ENCODE peak calls at places on chromosomes 4 and X, in nine cellular contexts. H is stimulated activated CD4-positive, alpha-beta T cell treated with anti-CD3 and anti-CD28 coated beads, Interleukin-2, amount 100 ng/mL, for 48 hours; G is IMR-90; M is Right ventricle myocardium superior; U is retina; C is activated CD8-positive, alpha-beta memory T cell treated with anti-CD3 and anti-CD28 coated beads for 48 hours; Z is cardiac muscle cell; K is GM12892; X is activated naive CD4-positive, alpha-beta T cell treated with Interleukin-2 at 50 U/mL for 16 hours. E is an unnamed sample.

GRCh38 chr4:133856736-133857355 is 344.7 kb downstream of the PABPC4L start:
- DNase-seq in M (no peak), G (peak; percentile 42), H (no peak), Z (no peak), U (no peak), C (no peak), K (no peak), X (no peak), E (peak; percentile 20)

GRCh38 chrX:134004038-134004437 is 18.6 kb upstream of the GPC3 start:
- DNase-seq in X (no peak), G (peak; percentile 1), H (no peak), C (no peak), U (no peak), Z (peak; percentile 77), K (no peak), M (no peak), E (peak; percentile 4)

GRCh38 chr4:183765121-183765990 is 106.3 kb downstream of the TRAPPC11 start:
- DNase-seq in X (no peak), C (no peak), G (no peak), Z (no peak), U (peak; percentile 61), H (no peak), K (no peak), M (peak; percentile 74), E (no peak)

GRCh38 chr4:72318771-72319170 is 250.2 kb downstream of the ADAMTS3 start:
- DNase-seq in U (no peak), Z (no peak), K (no peak), H (no peak), M (no peak), C (no peak), X (no peak), G (no peak), E (peak; percentile 26)

GRCh38 chrX:86047174-86047991 is at the start of gene CHM:
- DNase-seq in H (peak; percentile 31), U (peak; percentile 84), G (peak; percentile 84), M (peak; percentile 43), X (peak; percentile 52), Z (peak; percentile 87), K (peak; percentile 39), C (peak; percentile 15), E (peak; percentile 69)

GRCh38 chr4:61507091-61507490 is 307.0 kb downstream of the ADGRL3 start:
- DNase-seq in U (peak; percentile 39), X (no peak), C (no peak), M (no peak), Z (peak; percentile 15), G (no peak), H (no peak), K (no peak), E (no peak)

GRCh38 chrX:149948001-149948400 is 9.7 kb upstream of the EOLA2 start:
- DNase-seq in H (no peak), M (no peak), X (no peak), G (no peak), U (no peak), C (no peak), Z (no peak), K (no peak), E (no peak)

GRCh38 chrX:15522464-15522863 is 21.9 kb downstream of the BMX start:
- DNase-seq in U (no peak), C (no peak), M (no peak), X (no peak), Z (no peak), H (no peak), G (no peak), K (no peak), E (no peak)

GRCh38 chrX:103666202-103667107 is 20.0 kb downstream of the MORF4L2 start:
- DNase-seq in U (no peak), M (no peak), C (no peak), K (no peak), X (no peak), H (no peak), Z (no peak), G (peak; percentile 38), E (no peak)

GRCh38 chrX:27890611-27891010 is 82.8 kb downstream of the MAGEB10 start:
- DNase-seq in H (no peak), U (no peak), K (no peak), G (peak; percentile 82), X (no peak), M (no peak), C (no peak), Z (peak; percentile 60), E (peak; percentile 14)

GRCh38 chr4:176548571-176548970 is 228.8 kb downstream of the SPCS3 start:
- DNase-seq in H (no peak), G (peak; percentile 90), Z (no peak), M (no peak), U (no peak), K (no peak), C (no peak), X (no peak), E (peak; percentile 27)

GRCh38 chr4:25030283-25031076 is at the start of gene LGI2:
- DNase-seq in C (no peak), U (peak; percentile 39), G (no peak), K (no peak), H (no peak), M (peak; percentile 68), X (no peak), Z (peak; percentile 45), E (no peak)

GRCh38 chr4:18798123-18798522 is 776.6 kb upstream of the LCORL start:
- DNase-seq in Z (no peak), G (no peak), C (no peak), H (no peak), K (no peak), X (no peak), U (no peak), M (no peak), E (no peak)

GRCh38 chrX:136318166-136318565 is 17.4 kb downstream of the ADGRG4 start:
- DNase-seq in K (no peak), Z (peak; percentile 9), C (no peak), X (no peak), M (no peak), G (no peak), U (no peak), H (no peak), E (no peak)

GRCh38 chr4:7757501-7758443 is 181.9 kb downstream of the AFAP1 start:
- DNase-seq in Z (no peak), U (no peak), C (no peak), H (no peak), M (peak; percentile 40), X (no peak), G (no peak), K (no peak), E (no peak)

GRCh38 chrX:1593286-1594271 is 2.2 kb downstream of the AKAP17A start:
- DNase-seq in X (no peak), G (no peak), H (no peak), M (no peak), U (no peak), Z (no peak), K (no peak), C (no peak), E (no peak)

GRCh38 chr4:104901438-104901837 is 245.2 kb upstream of the TET2 start:
- DNase-seq in Z (peak; percentile 32), G (no peak), M (no peak), U (peak; percentile 47), C (no peak), X (no peak), K (no peak), H (no peak), E (no peak)

E was measured in fibroblast of gingiva.